ENCODE peak calls at places on chromosome 13, in ten cellular contexts. One of them, this sample, is unnamed.
A peak's percentile ranks its signal among the peaks of the same experiment; 100 is the strongest.

GRCh38 chr13:51097353-51098043 is 13.6 kb downstream of the C13orf42 start:
- DNase-seq in AG04450: no peak
- DNase-seq in brain microvascular endothelial cell: no peak
- DNase-seq in ovary: no peak
- DNase-seq in HFF-Myc: no peak
- DNase-seq in fibroblast of pulmonary artery: no peak
- DNase-seq in upper lobe of right lung: no peak
- DNase-seq in kidney epithelial cell: no peak
- DNase-seq in choroid plexus epithelial cell: no peak
- DNase-seq in hepatocyte: no peak
- DNase-seq in this sample: no peak

GRCh38 chr13:65914707-65915106 is 1315.4 kb downstream of the PCDH9 start:
- DNase-seq in AG04450: peak; percentile 4
- DNase-seq in brain microvascular endothelial cell: peak; percentile 41
- DNase-seq in ovary: no peak
- DNase-seq in HFF-Myc: no peak
- DNase-seq in fibroblast of pulmonary artery: peak; percentile 68
- DNase-seq in upper lobe of right lung: no peak
- DNase-seq in kidney epithelial cell: no peak
- DNase-seq in choroid plexus epithelial cell: peak; percentile 76
- DNase-seq in hepatocyte: no peak
- DNase-seq in this sample: peak; percentile 27

GRCh38 chr13:105518086-105518485 is 1017.4 kb downstream of the EFNB2 start:
- DNase-seq in AG04450: no peak
- DNase-seq in brain microvascular endothelial cell: peak; percentile 91
- DNase-seq in ovary: no peak
- DNase-seq in HFF-Myc: no peak
- DNase-seq in fibroblast of pulmonary artery: peak; percentile 13
- DNase-seq in upper lobe of right lung: no peak
- DNase-seq in kidney epithelial cell: peak; percentile 25
- DNase-seq in choroid plexus epithelial cell: peak; percentile 47
- DNase-seq in hepatocyte: no peak
- DNase-seq in this sample: peak; percentile 12

GRCh38 chr13:45305079-45305478 is 35.9 kb downstream of the TPT1 start:
- DNase-seq in AG04450: no peak
- DNase-seq in brain microvascular endothelial cell: no peak
- DNase-seq in ovary: no peak
- DNase-seq in HFF-Myc: no peak
- DNase-seq in fibroblast of pulmonary artery: no peak
- DNase-seq in upper lobe of right lung: no peak
- DNase-seq in kidney epithelial cell: no peak
- DNase-seq in choroid plexus epithelial cell: no peak
- DNase-seq in hepatocyte: no peak
- DNase-seq in this sample: no peak

GRCh38 chr13:71634605-71635443 is 232.2 kb downstream of the DACH1 start:
- DNase-seq in AG04450: peak; percentile 24
- DNase-seq in brain microvascular endothelial cell: peak; percentile 5
- DNase-seq in ovary: no peak
- DNase-seq in HFF-Myc: no peak
- DNase-seq in fibroblast of pulmonary artery: no peak
- DNase-seq in upper lobe of right lung: no peak
- DNase-seq in kidney epithelial cell: no peak
- DNase-seq in choroid plexus epithelial cell: peak; percentile 18
- DNase-seq in hepatocyte: no peak
- DNase-seq in this sample: no peak

GRCh38 chr13:101258071-101258470 is 158.2 kb downstream of the NALCN start:
- DNase-seq in AG04450: no peak
- DNase-seq in brain microvascular endothelial cell: peak; percentile 98
- DNase-seq in ovary: no peak
- DNase-seq in HFF-Myc: peak; percentile 65
- DNase-seq in fibroblast of pulmonary artery: peak; percentile 70
- DNase-seq in upper lobe of right lung: no peak
- DNase-seq in kidney epithelial cell: peak; percentile 41
- DNase-seq in choroid plexus epithelial cell: peak; percentile 86
- DNase-seq in hepatocyte: peak; percentile 5
- DNase-seq in this sample: peak; percentile 64

GRCh38 chr13:56864451-56864850 is 276.3 kb upstream of the PRR20A start:
- DNase-seq in AG04450: no peak
- DNase-seq in brain microvascular endothelial cell: no peak
- DNase-seq in ovary: no peak
- DNase-seq in HFF-Myc: no peak
- DNase-seq in fibroblast of pulmonary artery: peak; percentile 13
- DNase-seq in upper lobe of right lung: no peak
- DNase-seq in kidney epithelial cell: no peak
- DNase-seq in choroid plexus epithelial cell: no peak
- DNase-seq in hepatocyte: no peak
- DNase-seq in this sample: no peak

GRCh38 chr13:50374517-50374916 is 359.3 kb downstream of the KCNRG start:
- DNase-seq in AG04450: no peak
- DNase-seq in brain microvascular endothelial cell: no peak
- DNase-seq in ovary: no peak
- DNase-seq in HFF-Myc: no peak
- DNase-seq in fibroblast of pulmonary artery: no peak
- DNase-seq in upper lobe of right lung: no peak
- DNase-seq in kidney epithelial cell: no peak
- DNase-seq in choroid plexus epithelial cell: no peak
- DNase-seq in hepatocyte: no peak
- DNase-seq in this sample: no peak

GRCh38 chr13:30465541-30466357 is at the start of gene HMGB1:
- DNase-seq in AG04450: peak; percentile 97
- DNase-seq in brain microvascular endothelial cell: peak; percentile 99
- DNase-seq in ovary: peak; percentile 98
- DNase-seq in HFF-Myc: peak; percentile 98
- DNase-seq in fibroblast of pulmonary artery: peak; percentile 99
- DNase-seq in upper lobe of right lung: peak; percentile 98
- DNase-seq in kidney epithelial cell: peak; percentile 87
- DNase-seq in choroid plexus epithelial cell: peak; percentile 100
- DNase-seq in hepatocyte: peak; percentile 99
- DNase-seq in this sample: peak; percentile 99

GRCh38 chr13:45325806-45326205 is 15.2 kb downstream of the TPT1 start:
- DNase-seq in AG04450: peak; percentile 79
- DNase-seq in brain microvascular endothelial cell: peak; percentile 87
- DNase-seq in ovary: peak; percentile 62
- DNase-seq in HFF-Myc: peak; percentile 81
- DNase-seq in fibroblast of pulmonary artery: peak; percentile 85
- DNase-seq in upper lobe of right lung: no peak
- DNase-seq in kidney epithelial cell: peak; percentile 75
- DNase-seq in choroid plexus epithelial cell: peak; percentile 87
- DNase-seq in hepatocyte: peak; percentile 50
- DNase-seq in this sample: peak; percentile 92

GRCh38 chr13:25085125-25085742 is 10.7 kb upstream of the PABPC3 start:
- DNase-seq in AG04450: no peak
- DNase-seq in brain microvascular endothelial cell: peak; percentile 51
- DNase-seq in ovary: no peak
- DNase-seq in HFF-Myc: peak; percentile 3
- DNase-seq in fibroblast of pulmonary artery: peak; percentile 49
- DNase-seq in upper lobe of right lung: no peak
- DNase-seq in kidney epithelial cell: peak; percentile 10
- DNase-seq in choroid plexus epithelial cell: peak; percentile 67
- DNase-seq in hepatocyte: peak; percentile 69
- DNase-seq in this sample: peak; percentile 71

GRCh38 chr13:25882732-25883357 is 169.0 kb downstream of the SHISA2 start:
- DNase-seq in AG04450: no peak
- DNase-seq in brain microvascular endothelial cell: no peak
- DNase-seq in ovary: no peak
- DNase-seq in HFF-Myc: no peak
- DNase-seq in fibroblast of pulmonary artery: no peak
- DNase-seq in upper lobe of right lung: no peak
- DNase-seq in kidney epithelial cell: no peak
- DNase-seq in choroid plexus epithelial cell: peak; percentile 78
- DNase-seq in hepatocyte: no peak
- DNase-seq in this sample: no peak

GRCh38 chr13:30593001-30593400 is 24.7 kb upstream of the USPL1 start:
- DNase-seq in AG04450: no peak
- DNase-seq in brain microvascular endothelial cell: no peak
- DNase-seq in ovary: no peak
- DNase-seq in HFF-Myc: no peak
- DNase-seq in fibroblast of pulmonary artery: no peak
- DNase-seq in upper lobe of right lung: no peak
- DNase-seq in kidney epithelial cell: no peak
- DNase-seq in choroid plexus epithelial cell: no peak
- DNase-seq in hepatocyte: no peak
- DNase-seq in this sample: no peak

GRCh38 chr13:29937836-29938235 is 87.4 kb upstream of the UBL3 start:
- DNase-seq in AG04450: no peak
- DNase-seq in brain microvascular endothelial cell: no peak
- DNase-seq in ovary: no peak
- DNase-seq in HFF-Myc: no peak
- DNase-seq in fibroblast of pulmonary artery: no peak
- DNase-seq in upper lobe of right lung: no peak
- DNase-seq in kidney epithelial cell: no peak
- DNase-seq in choroid plexus epithelial cell: no peak
- DNase-seq in hepatocyte: no peak
- DNase-seq in this sample: no peak

GRCh38 chr13:39561971-39562370 is 41.0 kb downstream of the LHFPL6 start:
- DNase-seq in AG04450: no peak
- DNase-seq in brain microvascular endothelial cell: no peak
- DNase-seq in ovary: no peak
- DNase-seq in HFF-Myc: no peak
- DNase-seq in fibroblast of pulmonary artery: no peak
- DNase-seq in upper lobe of right lung: no peak
- DNase-seq in kidney epithelial cell: no peak
- DNase-seq in choroid plexus epithelial cell: no peak
- DNase-seq in hepatocyte: no peak
- DNase-seq in this sample: peak; percentile 60

GRCh38 chr13:38350114-38350617 is 515 bp downstream of the UFM1 start:
- DNase-seq in AG04450: no peak
- DNase-seq in brain microvascular endothelial cell: peak; percentile 50
- DNase-seq in ovary: peak; percentile 61
- DNase-seq in HFF-Myc: no peak
- DNase-seq in fibroblast of pulmonary artery: peak; percentile 64
- DNase-seq in upper lobe of right lung: peak; percentile 88
- DNase-seq in kidney epithelial cell: peak; percentile 19
- DNase-seq in choroid plexus epithelial cell: peak; percentile 65
- DNase-seq in hepatocyte: peak; percentile 78
- DNase-seq in this sample: peak; percentile 74

GRCh38 chr13:113648218-113648615 is 9.8 kb downstream of the ATP4B start:
- DNase-seq in AG04450: no peak
- DNase-seq in brain microvascular endothelial cell: no peak
- DNase-seq in ovary: no peak
- DNase-seq in HFF-Myc: no peak
- DNase-seq in fibroblast of pulmonary artery: no peak
- DNase-seq in upper lobe of right lung: peak; percentile 48
- DNase-seq in kidney epithelial cell: no peak
- DNase-seq in choroid plexus epithelial cell: no peak
- DNase-seq in hepatocyte: no peak
- DNase-seq in this sample: no peak

GRCh38 chr13:106212436-106213010 is 322.9 kb downstream of the EFNB2 start:
- DNase-seq in AG04450: no peak
- DNase-seq in brain microvascular endothelial cell: no peak
- DNase-seq in ovary: no peak
- DNase-seq in HFF-Myc: no peak
- DNase-seq in fibroblast of pulmonary artery: no peak
- DNase-seq in upper lobe of right lung: no peak
- DNase-seq in kidney epithelial cell: no peak
- DNase-seq in choroid plexus epithelial cell: no peak
- DNase-seq in hepatocyte: no peak
- DNase-seq in this sample: no peak

GRCh38 chr13:21079761-21080730 is 18.7 kb upstream of the LATS2 start:
- DNase-seq in AG04450: peak; percentile 43
- DNase-seq in brain microvascular endothelial cell: peak; percentile 89
- DNase-seq in ovary: no peak
- DNase-seq in HFF-Myc: no peak
- DNase-seq in fibroblast of pulmonary artery: peak; percentile 92
- DNase-seq in upper lobe of right lung: no peak
- DNase-seq in kidney epithelial cell: peak; percentile 82
- DNase-seq in choroid plexus epithelial cell: peak; percentile 89
- DNase-seq in hepatocyte: no peak
- DNase-seq in this sample: peak; percentile 89
- H3K4me3 ChIP-seq in AG04450: peak overlapping the region; percentile 39
- H3K4me3 ChIP-seq in brain microvascular endothelial cell: peak overlapping the region; percentile 29
- H3K4me3 ChIP-seq in ovary: no peak overlapping the region
- H3K4me3 ChIP-seq in HFF-Myc: no peak overlapping the region
- H3K4me3 ChIP-seq in fibroblast of pulmonary artery: peak overlapping the region; percentile 37
- H3K4me3 ChIP-seq in upper lobe of right lung: peak overlapping the region; percentile 19
- H3K4me3 ChIP-seq in kidney epithelial cell: no peak overlapping the region
- H3K4me3 ChIP-seq in choroid plexus epithelial cell: peak overlapping the region; percentile 41
- H3K4me3 ChIP-seq in hepatocyte: no peak overlapping the region
- H3K4me3 ChIP-seq in this sample: peak overlapping the region; percentile 1

GRCh38 chr13:94548382-94549240 is 47.3 kb downstream of the TGDS start:
- DNase-seq in AG04450: no peak
- DNase-seq in brain microvascular endothelial cell: no peak
- DNase-seq in ovary: peak; percentile 61
- DNase-seq in HFF-Myc: no peak
- DNase-seq in fibroblast of pulmonary artery: peak; percentile 39
- DNase-seq in upper lobe of right lung: peak; percentile 80
- DNase-seq in kidney epithelial cell: no peak
- DNase-seq in choroid plexus epithelial cell: peak; percentile 55
- DNase-seq in hepatocyte: peak; percentile 78
- DNase-seq in this sample: peak; percentile 30
- TF ChIP-seq CTCF in AG04450: no peak
- TF ChIP-seq CTCF in brain microvascular endothelial cell: peak; percentile 12
- TF ChIP-seq CTCF in ovary: no peak
- TF ChIP-seq CTCF in HFF-Myc: no peak
- TF ChIP-seq CTCF in fibroblast of pulmonary artery: no peak
- TF ChIP-seq CTCF in upper lobe of right lung: peak; percentile 27
- TF ChIP-seq CTCF in kidney epithelial cell: peak; percentile 21
- TF ChIP-seq CTCF in choroid plexus epithelial cell: peak; percentile 24
- TF ChIP-seq CTCF in hepatocyte: peak; percentile 38
- TF ChIP-seq CTCF in this sample: no peak

GRCh38 chr13:110874508-110874960 is 40.3 kb downstream of the ANKRD10 start:
- DNase-seq in AG04450: no peak
- DNase-seq in brain microvascular endothelial cell: peak; percentile 60
- DNase-seq in ovary: peak; percentile 89
- DNase-seq in HFF-Myc: no peak
- DNase-seq in fibroblast of pulmonary artery: peak; percentile 62
- DNase-seq in upper lobe of right lung: peak; percentile 93
- DNase-seq in kidney epithelial cell: no peak
- DNase-seq in choroid plexus epithelial cell: peak; percentile 64
- DNase-seq in hepatocyte: peak; percentile 87
- DNase-seq in this sample: peak; percentile 68
- H3K4me3 ChIP-seq in AG04450: peak overlapping the region; percentile 58
- H3K4me3 ChIP-seq in brain microvascular endothelial cell: peak overlapping the region; percentile 48
- H3K4me3 ChIP-seq in ovary: peak overlapping the region; percentile 32
- H3K4me3 ChIP-seq in HFF-Myc: peak overlapping the region; percentile 8
- H3K4me3 ChIP-seq in fibroblast of pulmonary artery: peak overlapping the region; percentile 46
- H3K4me3 ChIP-seq in upper lobe of right lung: peak overlapping the region; percentile 42
- H3K4me3 ChIP-seq in kidney epithelial cell: peak overlapping the region; percentile 29
- H3K4me3 ChIP-seq in choroid plexus epithelial cell: peak overlapping the region; percentile 52
- H3K4me3 ChIP-seq in hepatocyte: peak overlapping the region; percentile 5
- H3K4me3 ChIP-seq in this sample: peak overlapping the region; percentile 27

GRCh38 chr13:97912139-97912535 is 41.3 kb upstream of the IPO5 start:
- DNase-seq in AG04450: no peak
- DNase-seq in brain microvascular endothelial cell: no peak
- DNase-seq in ovary: no peak
- DNase-seq in HFF-Myc: no peak
- DNase-seq in fibroblast of pulmonary artery: no peak
- DNase-seq in upper lobe of right lung: no peak
- DNase-seq in kidney epithelial cell: no peak
- DNase-seq in choroid plexus epithelial cell: no peak
- DNase-seq in hepatocyte: no peak
- DNase-seq in this sample: no peak

GRCh38 chr13:97914537-97914936 is 38.9 kb upstream of the IPO5 start:
- DNase-seq in AG04450: no peak
- DNase-seq in brain microvascular endothelial cell: no peak
- DNase-seq in ovary: no peak
- DNase-seq in HFF-Myc: no peak
- DNase-seq in fibroblast of pulmonary artery: no peak
- DNase-seq in upper lobe of right lung: no peak
- DNase-seq in kidney epithelial cell: no peak
- DNase-seq in choroid plexus epithelial cell: peak; percentile 41
- DNase-seq in hepatocyte: no peak
- DNase-seq in this sample: no peak

GRCh38 chr13:97913206-97913605 is 40.3 kb upstream of the IPO5 start:
- DNase-seq in AG04450: no peak
- DNase-seq in brain microvascular endothelial cell: no peak
- DNase-seq in ovary: no peak
- DNase-seq in HFF-Myc: no peak
- DNase-seq in fibroblast of pulmonary artery: no peak
- DNase-seq in upper lobe of right lung: no peak
- DNase-seq in kidney epithelial cell: no peak
- DNase-seq in choroid plexus epithelial cell: no peak
- DNase-seq in hepatocyte: no peak
- DNase-seq in this sample: peak; percentile 20

GRCh38 chr13:97911311-97912138 is 42.0 kb upstream of the IPO5 start:
- DNase-seq in AG04450: no peak
- DNase-seq in brain microvascular endothelial cell: peak; percentile 33
- DNase-seq in ovary: no peak
- DNase-seq in HFF-Myc: no peak
- DNase-seq in fibroblast of pulmonary artery: no peak
- DNase-seq in upper lobe of right lung: no peak
- DNase-seq in kidney epithelial cell: no peak
- DNase-seq in choroid plexus epithelial cell: no peak
- DNase-seq in hepatocyte: peak; percentile 15
- DNase-seq in this sample: peak; percentile 56
- TF ChIP-seq CTCF in AG04450: peak; percentile 50
- TF ChIP-seq CTCF in brain microvascular endothelial cell: peak; percentile 71
- TF ChIP-seq CTCF in ovary: no peak
- TF ChIP-seq CTCF in HFF-Myc: peak; percentile 43
- TF ChIP-seq CTCF in fibroblast of pulmonary artery: peak; percentile 41
- TF ChIP-seq CTCF in upper lobe of right lung: peak; percentile 28
- TF ChIP-seq CTCF in kidney epithelial cell: peak; percentile 23
- TF ChIP-seq CTCF in choroid plexus epithelial cell: peak; percentile 62
- TF ChIP-seq CTCF in hepatocyte: peak; percentile 30
- TF ChIP-seq CTCF in this sample: peak; percentile 42

This sample was measured in epithelial cell of esophagus.